ENCODE peak calls at places on chromosomes 3 and 15, in seven cellular contexts. One of them, this sample, is unnamed.

GRCh38 chr3:8741581-8742355 is 8.2 kb downstream of the CAV3 start:
- DNase-seq in A549: peak
- DNase-seq in CD4-positive, alpha-beta T cell: no peak
- DNase-seq in cardiac muscle cell: peak
- DNase-seq in tibial artery: no peak
- DNase-seq in osteoblast: peak
- DNase-seq in left ventricle myocardium inferior: no peak
- DNase-seq in this sample: no peak

GRCh38 chr3:78762121-78762520 is 1005.7 kb downstream of the ROBO1 start:
- DNase-seq in A549: no peak
- DNase-seq in CD4-positive, alpha-beta T cell: no peak
- DNase-seq in cardiac muscle cell: no peak
- DNase-seq in tibial artery: no peak
- DNase-seq in osteoblast: no peak
- DNase-seq in left ventricle myocardium inferior: no peak
- DNase-seq in this sample: no peak

GRCh38 chr3:156952011-156952410 is 125.9 kb downstream of the LEKR1 start:
- DNase-seq in A549: no peak
- DNase-seq in CD4-positive, alpha-beta T cell: no peak
- DNase-seq in cardiac muscle cell: no peak
- DNase-seq in tibial artery: no peak
- DNase-seq in osteoblast: no peak
- DNase-seq in left ventricle myocardium inferior: no peak
- DNase-seq in this sample: no peak

GRCh38 chr15:99238849-99239248 is 10.5 kb downstream of the TTC23 start:
- DNase-seq in A549: no peak
- DNase-seq in CD4-positive, alpha-beta T cell: no peak
- DNase-seq in cardiac muscle cell: no peak
- DNase-seq in tibial artery: no peak
- DNase-seq in osteoblast: peak
- DNase-seq in left ventricle myocardium inferior: no peak
- DNase-seq in this sample: no peak

GRCh38 chr3:51946796-51947195 is 4.6 kb downstream of the PARP3 start:
- DNase-seq in A549: no peak
- DNase-seq in CD4-positive, alpha-beta T cell: no peak
- DNase-seq in cardiac muscle cell: no peak
- DNase-seq in tibial artery: no peak
- DNase-seq in osteoblast: peak
- DNase-seq in left ventricle myocardium inferior: no peak
- DNase-seq in this sample: no peak

GRCh38 chr3:188978772-188979171 is 193.0 kb upstream of the TPRG1 start:
- DNase-seq in A549: peak
- DNase-seq in CD4-positive, alpha-beta T cell: no peak
- DNase-seq in cardiac muscle cell: peak
- DNase-seq in tibial artery: peak
- DNase-seq in osteoblast: no peak
- DNase-seq in left ventricle myocardium inferior: no peak
- DNase-seq in this sample: no peak

GRCh38 chr3:190378240-190378891 is 9.6 kb upstream of the CLDN16 start:
- DNase-seq in A549: no peak
- DNase-seq in CD4-positive, alpha-beta T cell: no peak
- DNase-seq in cardiac muscle cell: peak
- DNase-seq in tibial artery: peak
- DNase-seq in osteoblast: no peak
- DNase-seq in left ventricle myocardium inferior: no peak
- DNase-seq in this sample: no peak

GRCh38 chr3:9951962-9952805 is at the start of gene PRRT3:
- DNase-seq in A549: no peak
- DNase-seq in CD4-positive, alpha-beta T cell: peak
- DNase-seq in cardiac muscle cell: peak
- DNase-seq in tibial artery: no peak
- DNase-seq in osteoblast: peak
- DNase-seq in left ventricle myocardium inferior: no peak
- DNase-seq in this sample: no peak

GRCh38 chr3:21718943-21719591 is 31.9 kb downstream of the ZNF385D start:
- DNase-seq in A549: no peak
- DNase-seq in CD4-positive, alpha-beta T cell: no peak
- DNase-seq in cardiac muscle cell: no peak
- DNase-seq in tibial artery: no peak
- DNase-seq in osteoblast: no peak
- DNase-seq in left ventricle myocardium inferior: no peak
- DNase-seq in this sample: no peak

GRCh38 chr3:50582083-50582482 is 12.8 kb downstream of the HEMK1 start:
- DNase-seq in A549: no peak
- DNase-seq in CD4-positive, alpha-beta T cell: no peak
- DNase-seq in cardiac muscle cell: no peak
- DNase-seq in tibial artery: no peak
- DNase-seq in osteoblast: peak
- DNase-seq in left ventricle myocardium inferior: no peak
- DNase-seq in this sample: no peak
- H3K27ac ChIP-seq in A549: no peak
- H3K27ac ChIP-seq in CD4-positive, alpha-beta T cell: no peak
- H3K27ac ChIP-seq in cardiac muscle cell: no peak
- H3K27ac ChIP-seq in tibial artery: no peak
- H3K27ac ChIP-seq in osteoblast: no peak
- H3K27ac ChIP-seq in left ventricle myocardium inferior: peak
- H3K27ac ChIP-seq in this sample: no peak

GRCh38 chr3:56633602-56634371 is 49.3 kb downstream of the TASOR start:
- DNase-seq in A549: no peak
- DNase-seq in CD4-positive, alpha-beta T cell: no peak
- DNase-seq in cardiac muscle cell: no peak
- DNase-seq in tibial artery: no peak
- DNase-seq in osteoblast: no peak
- DNase-seq in left ventricle myocardium inferior: peak
- DNase-seq in this sample: no peak
- H3K27ac ChIP-seq in A549: no peak
- H3K27ac ChIP-seq in CD4-positive, alpha-beta T cell: no peak
- H3K27ac ChIP-seq in cardiac muscle cell: peak
- H3K27ac ChIP-seq in tibial artery: no peak
- H3K27ac ChIP-seq in osteoblast: no peak
- H3K27ac ChIP-seq in left ventricle myocardium inferior: peak
- H3K27ac ChIP-seq in this sample: no peak

GRCh38 chr3:128818186-128818787 is 61.1 kb upstream of the ACAD9 start:
- DNase-seq in A549: no peak
- DNase-seq in CD4-positive, alpha-beta T cell: no peak
- DNase-seq in cardiac muscle cell: no peak
- DNase-seq in tibial artery: no peak
- DNase-seq in osteoblast: no peak
- DNase-seq in left ventricle myocardium inferior: no peak
- DNase-seq in this sample: no peak

GRCh38 chr3:128824132-128824850 is 55.1 kb upstream of the ACAD9 start:
- DNase-seq in A549: no peak
- DNase-seq in CD4-positive, alpha-beta T cell: no peak
- DNase-seq in cardiac muscle cell: no peak
- DNase-seq in tibial artery: no peak
- DNase-seq in osteoblast: no peak
- DNase-seq in left ventricle myocardium inferior: no peak
- DNase-seq in this sample: no peak

GRCh38 chr3:128823008-128823407 is 56.4 kb upstream of the ACAD9 start:
- DNase-seq in A549: no peak
- DNase-seq in CD4-positive, alpha-beta T cell: no peak
- DNase-seq in cardiac muscle cell: no peak
- DNase-seq in tibial artery: no peak
- DNase-seq in osteoblast: no peak
- DNase-seq in left ventricle myocardium inferior: no peak
- DNase-seq in this sample: no peak

GRCh38 chr3:128823638-128824037 is 55.8 kb upstream of the ACAD9 start:
- DNase-seq in A549: no peak
- DNase-seq in CD4-positive, alpha-beta T cell: no peak
- DNase-seq in cardiac muscle cell: no peak
- DNase-seq in tibial artery: no peak
- DNase-seq in osteoblast: no peak
- DNase-seq in left ventricle myocardium inferior: no peak
- DNase-seq in this sample: no peak

DNA sequence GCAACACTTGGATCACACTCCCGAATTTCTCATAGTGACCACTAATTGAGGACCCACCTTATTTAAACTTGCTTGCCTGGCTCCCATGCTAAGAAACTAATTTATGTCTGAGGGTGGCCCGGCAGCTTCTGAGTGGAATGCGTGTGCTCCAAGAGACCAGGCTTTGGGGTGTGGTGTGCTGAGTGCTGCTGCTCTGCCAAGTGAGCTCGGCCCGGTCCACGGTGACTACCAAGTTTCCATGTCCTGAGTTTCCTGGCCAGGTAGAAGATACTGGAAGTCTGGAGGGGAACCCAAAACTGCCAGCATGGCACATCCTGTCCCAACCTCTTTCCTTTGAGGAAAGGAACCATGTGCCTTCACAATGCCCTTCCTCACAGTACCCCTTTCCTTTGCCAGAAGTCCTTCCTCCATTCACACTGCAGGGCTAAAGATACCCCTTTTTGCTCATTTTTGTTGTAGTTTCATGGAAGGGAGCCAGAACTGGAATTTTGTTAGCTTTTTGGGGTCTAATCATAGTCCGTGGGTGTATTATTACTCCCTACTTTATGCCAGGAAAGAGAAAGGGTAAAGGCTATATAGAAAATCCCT is 59.1 kb upstream of the ACAD9 start:
- DNase-seq in A549: no peak
- DNase-seq in CD4-positive, alpha-beta T cell: no peak
- DNase-seq in cardiac muscle cell: no peak
- DNase-seq in tibial artery: no peak
- DNase-seq in osteoblast: no peak
- DNase-seq in left ventricle myocardium inferior: no peak
- DNase-seq in this sample: no peak
- H3K27ac ChIP-seq in A549: no peak
- H3K27ac ChIP-seq in CD4-positive, alpha-beta T cell: no peak
- H3K27ac ChIP-seq in cardiac muscle cell: no peak
- H3K27ac ChIP-seq in tibial artery: no peak
- H3K27ac ChIP-seq in osteoblast: no peak
- H3K27ac ChIP-seq in left ventricle myocardium inferior: peak
- H3K27ac ChIP-seq in this sample: no peak

GRCh38 chr3:127740136-127740915 is 67.6 kb downstream of the ABTB1 start:
- DNase-seq in A549: no peak
- DNase-seq in CD4-positive, alpha-beta T cell: no peak
- DNase-seq in cardiac muscle cell: no peak
- DNase-seq in tibial artery: no peak
- DNase-seq in osteoblast: no peak
- DNase-seq in left ventricle myocardium inferior: no peak
- DNase-seq in this sample: no peak

GRCh38 chr3:127739347-127740135 is 66.8 kb downstream of the ABTB1 start:
- DNase-seq in A549: no peak
- DNase-seq in CD4-positive, alpha-beta T cell: no peak
- DNase-seq in cardiac muscle cell: peak
- DNase-seq in tibial artery: no peak
- DNase-seq in osteoblast: no peak
- DNase-seq in left ventricle myocardium inferior: no peak
- DNase-seq in this sample: no peak

GRCh38 chr3:127736801-127737539 is 64.2 kb downstream of the ABTB1 start:
- DNase-seq in A549: no peak
- DNase-seq in CD4-positive, alpha-beta T cell: no peak
- DNase-seq in cardiac muscle cell: no peak
- DNase-seq in tibial artery: no peak
- DNase-seq in osteoblast: no peak
- DNase-seq in left ventricle myocardium inferior: no peak
- DNase-seq in this sample: no peak

GRCh38 chr3:127735767-127736693 is 63.3 kb downstream of the ABTB1 start:
- DNase-seq in A549: peak
- DNase-seq in CD4-positive, alpha-beta T cell: no peak
- DNase-seq in cardiac muscle cell: peak
- DNase-seq in tibial artery: peak
- DNase-seq in osteoblast: peak
- DNase-seq in left ventricle myocardium inferior: no peak
- DNase-seq in this sample: no peak

GRCh38 chr3:127738192-127738840 is 65.6 kb downstream of the ABTB1 start:
- DNase-seq in A549: peak
- DNase-seq in CD4-positive, alpha-beta T cell: no peak
- DNase-seq in cardiac muscle cell: peak
- DNase-seq in tibial artery: no peak
- DNase-seq in osteoblast: no peak
- DNase-seq in left ventricle myocardium inferior: no peak
- DNase-seq in this sample: no peak
- H3K27ac ChIP-seq in A549: peak
- H3K27ac ChIP-seq in CD4-positive, alpha-beta T cell: no peak
- H3K27ac ChIP-seq in cardiac muscle cell: no peak
- H3K27ac ChIP-seq in tibial artery: peak
- H3K27ac ChIP-seq in osteoblast: no peak
- H3K27ac ChIP-seq in left ventricle myocardium inferior: peak
- H3K27ac ChIP-seq in this sample: peak

GRCh38 chr15:44296625-44297524 is 8.4 kb downstream of the GOLM2 start:
- DNase-seq in A549: peak
- DNase-seq in CD4-positive, alpha-beta T cell: no peak
- DNase-seq in cardiac muscle cell: peak
- DNase-seq in tibial artery: no peak
- DNase-seq in osteoblast: peak
- DNase-seq in left ventricle myocardium inferior: no peak
- DNase-seq in this sample: no peak
- H3K27ac ChIP-seq in A549: peak
- H3K27ac ChIP-seq in CD4-positive, alpha-beta T cell: no peak
- H3K27ac ChIP-seq in cardiac muscle cell: peak
- H3K27ac ChIP-seq in tibial artery: no peak
- H3K27ac ChIP-seq in osteoblast: peak
- H3K27ac ChIP-seq in left ventricle myocardium inferior: no peak
- H3K27ac ChIP-seq in this sample: peak

GRCh38 chr3:113292933-113293332 is 81.6 kb downstream of the BOC start:
- DNase-seq in A549: no peak
- DNase-seq in CD4-positive, alpha-beta T cell: no peak
- DNase-seq in cardiac muscle cell: no peak
- DNase-seq in tibial artery: no peak
- DNase-seq in osteoblast: no peak
- DNase-seq in left ventricle myocardium inferior: no peak
- DNase-seq in this sample: no peak

GRCh38 chr3:113293348-113293747 is 82.0 kb downstream of the BOC start:
- DNase-seq in A549: no peak
- DNase-seq in CD4-positive, alpha-beta T cell: no peak
- DNase-seq in cardiac muscle cell: no peak
- DNase-seq in tibial artery: no peak
- DNase-seq in osteoblast: no peak
- DNase-seq in left ventricle myocardium inferior: no peak
- DNase-seq in this sample: no peak

GRCh38 chr3:113287818-113288648 is 76.7 kb downstream of the BOC start:
- DNase-seq in A549: peak
- DNase-seq in CD4-positive, alpha-beta T cell: peak
- DNase-seq in cardiac muscle cell: peak
- DNase-seq in tibial artery: peak
- DNase-seq in osteoblast: no peak
- DNase-seq in left ventricle myocardium inferior: no peak
- DNase-seq in this sample: no peak

GRCh38 chr3:113295463-113295862 is 84.1 kb downstream of the BOC start:
- DNase-seq in A549: no peak
- DNase-seq in CD4-positive, alpha-beta T cell: no peak
- DNase-seq in cardiac muscle cell: no peak
- DNase-seq in tibial artery: no peak
- DNase-seq in osteoblast: no peak
- DNase-seq in left ventricle myocardium inferior: no peak
- DNase-seq in this sample: no peak

DNA sequence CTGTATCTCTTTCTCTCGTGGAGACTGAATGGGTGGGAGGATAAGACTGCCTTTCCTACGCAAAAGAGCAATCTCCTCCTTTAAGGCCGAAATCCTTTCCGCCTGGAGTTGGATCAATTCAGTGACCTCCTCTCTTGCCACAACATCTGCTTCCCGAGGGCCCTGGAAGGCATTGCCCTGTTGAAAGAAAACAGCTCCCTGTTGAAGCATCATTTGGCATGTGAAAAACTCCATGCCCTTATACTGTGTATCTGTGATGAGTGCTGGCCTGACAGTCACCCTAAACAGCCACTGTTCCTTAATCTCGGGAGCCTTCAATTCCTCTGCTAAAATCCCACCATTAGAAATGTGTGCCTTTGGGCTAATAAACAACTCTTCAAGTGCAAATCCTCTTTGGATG is 80.2 kb downstream of the BOC start:
- DNase-seq in A549: no peak
- DNase-seq in CD4-positive, alpha-beta T cell: no peak
- DNase-seq in cardiac muscle cell: no peak
- DNase-seq in tibial artery: no peak
- DNase-seq in osteoblast: no peak
- DNase-seq in left ventricle myocardium inferior: no peak
- DNase-seq in this sample: no peak
- H3K27ac ChIP-seq in A549: no peak
- H3K27ac ChIP-seq in CD4-positive, alpha-beta T cell: no peak
- H3K27ac ChIP-seq in cardiac muscle cell: no peak
- H3K27ac ChIP-seq in tibial artery: no peak
- H3K27ac ChIP-seq in osteoblast: no peak
- H3K27ac ChIP-seq in left ventricle myocardium inferior: no peak
- H3K27ac ChIP-seq in this sample: no peak

This sample was measured in caudate nucleus.